ENCODE peak calls at places on chromosomes 2 and 18, in six cellular contexts. M is body of pancreas, B is lower lobe of right lung, O is AG10803, R is dorsolateral prefrontal cortex, S is ascending aorta. W is an unnamed sample.

GRCh38 chr2:181782630-181783029 is 102.3 kb upstream of the NEUROD1 start:
- DNase-seq in O (no peak), M (no peak), B (no peak), S (no peak), R (no peak), W (no peak)

GRCh38 chr2:167843657-167844056 is 403.7 kb downstream of the STK39 start:
- DNase-seq in M (no peak), S (no peak), R (no peak), B (no peak), O (no peak), W (no peak)

GRCh38 chr2:240972201-240972600 is 26.2 kb upstream of the SNED1 start:
- DNase-seq in O (no peak), S (no peak), R (no peak), M (no peak), B (peak; percentile 41), W (no peak)

GRCh38 chr2:26936855-26937254 is 33.6 kb upstream of the MAPRE3 start:
- DNase-seq in O (no peak), B (no peak), M (no peak), R (no peak), S (no peak), W (no peak)

GRCh38 chr2:56749152-56749752 is 565.5 kb downstream of the CCDC85A start:
- DNase-seq in B (no peak), M (no peak), R (no peak), O (peak; percentile 53), S (no peak), W (no peak)

GRCh38 chr18:2970762-2971659 is 41.9 kb downstream of the LPIN2 start:
- DNase-seq in M (no peak), O (no peak), S (no peak), B (peak; percentile 62), R (no peak), W (no peak)

GRCh38 chr18:65035701-65036100 is 715.1 kb upstream of the CDH7 start:
- DNase-seq in S (no peak), B (no peak), O (no peak), R (no peak), M (no peak), W (no peak)

GRCh38 chr2:69770193-69770702 is 28.3 kb downstream of the ANXA4 start:
- DNase-seq in S (no peak), B (no peak), M (no peak), R (peak; percentile 37), O (peak; percentile 85), W (no peak)

GRCh38 chr2:232203166-232203891 is 175.2 kb upstream of the ALPP start:
- DNase-seq in B (no peak), S (no peak), O (peak; percentile 15), R (no peak), M (no peak), W (no peak)

GRCh38 chr18:32974421-32975165 is 201.8 kb upstream of the KLHL14 start:
- DNase-seq in S (no peak), M (no peak), O (no peak), R (no peak), B (no peak), W (no peak)

GRCh38 chr2:23617817-23618216 is 232.8 kb downstream of the KLHL29 start:
- DNase-seq in R (no peak), B (no peak), M (no peak), S (no peak), O (no peak), W (no peak)
- TF ChIP-seq CTCF in R (no peak), B (no peak), M (no peak), S (no peak), O (no peak), W (no peak)

GRCh38 chr2:192194866-192195547 is at the start of gene TMEFF2:
- DNase-seq in O (peak; percentile 41), M (peak; percentile 26), S (no peak), R (peak; percentile 99), B (peak; percentile 58), W (peak; percentile 59)
- TF ChIP-seq CTCF in O (no peak), M (no peak), S (no peak), R (peak; percentile 46), B (no peak), W (no peak)

GRCh38 chr2:12048551-12048950 is 302.1 kb downstream of the LPIN1 start:
- DNase-seq in R (no peak), M (no peak), O (no peak), B (no peak), S (no peak), W (no peak)

GRCh38 chr2:12052771-12053170 is 306.3 kb downstream of the LPIN1 start:
- DNase-seq in R (no peak), M (no peak), O (no peak), B (no peak), S (no peak), W (no peak)

GRCh38 chr2:12051831-12052230 is 305.4 kb downstream of the LPIN1 start:
- DNase-seq in S (no peak), O (peak; percentile 52), B (no peak), M (no peak), R (no peak), W (no peak)

GRCh38 chr2:12047761-12048160 is 301.3 kb downstream of the LPIN1 start:
- DNase-seq in S (no peak), B (no peak), R (no peak), M (no peak), O (no peak), W (no peak)

GRCh38 chr2:12050381-12050780 is 303.9 kb downstream of the LPIN1 start:
- DNase-seq in R (no peak), M (no peak), B (no peak), O (peak; percentile 83), S (no peak), W (no peak)
- TF ChIP-seq CTCF in R (no peak), M (no peak), B (no peak), O (peak; percentile 44), S (no peak), W (no peak)

GRCh38 chr18:24095976-24096375 is 42.9 kb upstream of the CABYR start:
- DNase-seq in R (no peak), O (peak; percentile 64), B (no peak), S (no peak), M (no peak), W (no peak)
- TF ChIP-seq CTCF in R (no peak), O (no peak), B (no peak), S (no peak), M (no peak), W (no peak)

GRCh38 chr2:224331698-224332097 is 70.2 kb downstream of the FAM124B start:
- DNase-seq in M (no peak), S (no peak), B (no peak), O (no peak), R (no peak), W (peak; percentile 63)
- TF ChIP-seq CTCF in M (no peak), S (no peak), B (no peak), O (no peak), R (no peak), W (no peak)

DNA sequence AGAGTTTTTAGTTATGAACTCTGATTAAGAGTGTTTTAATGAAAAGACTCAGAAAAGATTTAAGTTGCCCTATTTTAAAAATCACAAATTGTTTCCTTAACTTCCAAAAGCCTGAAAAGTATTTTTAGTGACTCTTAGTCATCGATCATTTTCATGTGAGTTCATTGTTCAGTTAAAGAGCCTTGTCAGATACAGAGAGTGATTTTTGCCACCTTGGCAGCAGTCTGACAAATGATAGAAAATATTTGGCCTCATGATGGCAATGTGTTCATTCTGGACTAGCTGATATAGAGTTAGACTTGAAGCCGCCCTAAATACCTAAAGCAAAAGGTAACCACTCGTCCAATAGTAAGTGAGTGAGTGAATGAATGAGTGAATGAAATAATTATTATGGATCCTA is 225.8 kb downstream of the CPS1 start:
- DNase-seq in R (no peak), B (no peak), S (no peak), O (no peak), M (no peak), W (no peak)
- TF ChIP-seq CTCF in R (no peak), B (no peak), S (no peak), O (no peak), M (no peak), W (no peak)

W was measured in LNCaP clone FGC.